ENCODE peak calls at places on chromosomes 2 and 18, in ten cellular contexts. One of them, this sample, is unnamed.
A peak's percentile ranks its signal among the peaks of the same experiment; 100 is the strongest.

GRCh38 chr2:166612214-166612613 is 118.2 kb upstream of the SCN7A start:
- DNase-seq in lower lobe of right lung: no peak
- DNase-seq in transverse colon: no peak
- DNase-seq in left ventricle myocardium inferior: no peak
- DNase-seq in neural progenitor cell: no peak
- DNase-seq in kidney: no peak
- DNase-seq in GM23338: no peak
- DNase-seq in heart left ventricle: no peak
- DNase-seq in mesendoderm: no peak
- DNase-seq in GM23248: no peak
- DNase-seq in this sample: no peak

GRCh38 chr2:25954199-25954752 is 28.0 kb downstream of the KIF3C start:
- DNase-seq in lower lobe of right lung: no peak
- DNase-seq in transverse colon: no peak
- DNase-seq in left ventricle myocardium inferior: no peak
- DNase-seq in neural progenitor cell: peak; percentile 61
- DNase-seq in kidney: peak; percentile 69
- DNase-seq in GM23338: peak; percentile 70
- DNase-seq in heart left ventricle: no peak
- DNase-seq in mesendoderm: peak; percentile 62
- DNase-seq in GM23248: no peak
- DNase-seq in this sample: no peak

GRCh38 chr18:74234326-74235171 is 57.2 kb downstream of the CYB5A start:
- DNase-seq in lower lobe of right lung: no peak
- DNase-seq in transverse colon: peak; percentile 50
- DNase-seq in left ventricle myocardium inferior: no peak
- DNase-seq in neural progenitor cell: no peak
- DNase-seq in kidney: no peak
- DNase-seq in GM23338: no peak
- DNase-seq in heart left ventricle: no peak
- DNase-seq in mesendoderm: no peak
- DNase-seq in GM23248: peak; percentile 82
- DNase-seq in this sample: no peak

GRCh38 chr2:45992021-45992745 is 305.0 kb upstream of the EPAS1 start:
- DNase-seq in lower lobe of right lung: peak; percentile 61
- DNase-seq in transverse colon: peak; percentile 77
- DNase-seq in left ventricle myocardium inferior: no peak
- DNase-seq in neural progenitor cell: no peak
- DNase-seq in kidney: peak; percentile 63
- DNase-seq in GM23338: no peak
- DNase-seq in heart left ventricle: no peak
- DNase-seq in mesendoderm: peak; percentile 33
- DNase-seq in GM23248: peak; percentile 93
- DNase-seq in this sample: no peak

GRCh38 chr2:48624696-48625095 is 7.0 kb downstream of the GTF2A1L start:
- DNase-seq in lower lobe of right lung: no peak
- DNase-seq in transverse colon: no peak
- DNase-seq in left ventricle myocardium inferior: no peak
- DNase-seq in neural progenitor cell: no peak
- DNase-seq in kidney: no peak
- DNase-seq in GM23338: no peak
- DNase-seq in heart left ventricle: no peak
- DNase-seq in mesendoderm: no peak
- DNase-seq in GM23248: no peak
- DNase-seq in this sample: no peak

GRCh38 chr2:65431417-65432226 is 777 bp downstream of the SPRED2 start:
- DNase-seq in lower lobe of right lung: peak; percentile 65
- DNase-seq in transverse colon: peak; percentile 48
- DNase-seq in left ventricle myocardium inferior: peak; percentile 38
- DNase-seq in neural progenitor cell: peak; percentile 72
- DNase-seq in kidney: peak; percentile 87
- DNase-seq in GM23338: peak; percentile 72
- DNase-seq in heart left ventricle: peak; percentile 74
- DNase-seq in mesendoderm: peak; percentile 62
- DNase-seq in GM23248: peak; percentile 77
- DNase-seq in this sample: peak; percentile 9

GRCh38 chr18:3450358-3451107 is 561 bp downstream of the TGIF1 start:
- DNase-seq in lower lobe of right lung: peak; percentile 81
- DNase-seq in transverse colon: peak; percentile 74
- DNase-seq in left ventricle myocardium inferior: peak; percentile 70
- DNase-seq in neural progenitor cell: peak; percentile 40
- DNase-seq in kidney: peak; percentile 93
- DNase-seq in GM23338: no peak
- DNase-seq in heart left ventricle: peak; percentile 86
- DNase-seq in mesendoderm: no peak
- DNase-seq in GM23248: peak; percentile 85
- DNase-seq in this sample: peak; percentile 28

GRCh38 chr2:237627463-237628321 is at the start of gene LRRFIP1:
- DNase-seq in lower lobe of right lung: no peak
- DNase-seq in transverse colon: peak; percentile 20
- DNase-seq in left ventricle myocardium inferior: peak; percentile 57
- DNase-seq in neural progenitor cell: peak; percentile 76
- DNase-seq in kidney: peak; percentile 83
- DNase-seq in GM23338: peak; percentile 62
- DNase-seq in heart left ventricle: no peak
- DNase-seq in mesendoderm: peak; percentile 29
- DNase-seq in GM23248: peak; percentile 63
- DNase-seq in this sample: no peak

GRCh38 chr2:240983996-240984498 is 14.4 kb upstream of the SNED1 start:
- DNase-seq in lower lobe of right lung: peak; percentile 45
- DNase-seq in transverse colon: peak; percentile 7
- DNase-seq in left ventricle myocardium inferior: peak; percentile 10
- DNase-seq in neural progenitor cell: no peak
- DNase-seq in kidney: peak; percentile 66
- DNase-seq in GM23338: no peak
- DNase-seq in heart left ventricle: no peak
- DNase-seq in mesendoderm: no peak
- DNase-seq in GM23248: no peak
- DNase-seq in this sample: peak; percentile 55

GRCh38 chr2:190425221-190425866 is 17.2 kb downstream of the MFSD6 start:
- DNase-seq in lower lobe of right lung: no peak
- DNase-seq in transverse colon: no peak
- DNase-seq in left ventricle myocardium inferior: no peak
- DNase-seq in neural progenitor cell: no peak
- DNase-seq in kidney: no peak
- DNase-seq in GM23338: no peak
- DNase-seq in heart left ventricle: no peak
- DNase-seq in mesendoderm: no peak
- DNase-seq in GM23248: no peak
- DNase-seq in this sample: no peak

GRCh38 chr2:206442854-206443734 is at the start of gene ADAM23:
- DNase-seq in lower lobe of right lung: no peak
- DNase-seq in transverse colon: no peak
- DNase-seq in left ventricle myocardium inferior: peak; percentile 54
- DNase-seq in neural progenitor cell: peak; percentile 92
- DNase-seq in kidney: peak; percentile 67
- DNase-seq in GM23338: peak; percentile 84
- DNase-seq in heart left ventricle: peak; percentile 76
- DNase-seq in mesendoderm: peak; percentile 80
- DNase-seq in GM23248: peak; percentile 84
- DNase-seq in this sample: no peak

GRCh38 chr2:161415041-161415440 is 1.1 kb upstream of the TBR1 start:
- DNase-seq in lower lobe of right lung: no peak
- DNase-seq in transverse colon: no peak
- DNase-seq in left ventricle myocardium inferior: no peak
- DNase-seq in neural progenitor cell: peak; percentile 36
- DNase-seq in kidney: no peak
- DNase-seq in GM23338: peak; percentile 41
- DNase-seq in heart left ventricle: no peak
- DNase-seq in mesendoderm: peak; percentile 55
- DNase-seq in GM23248: peak; percentile 14
- DNase-seq in this sample: no peak

GRCh38 chr2:169928463-169928864 is 101.2 kb downstream of the UBR3 start:
- DNase-seq in lower lobe of right lung: no peak
- DNase-seq in transverse colon: no peak
- DNase-seq in left ventricle myocardium inferior: no peak
- DNase-seq in neural progenitor cell: peak; percentile 58
- DNase-seq in kidney: no peak
- DNase-seq in GM23338: peak; percentile 69
- DNase-seq in heart left ventricle: no peak
- DNase-seq in mesendoderm: peak; percentile 39
- DNase-seq in GM23248: peak; percentile 61
- DNase-seq in this sample: no peak

GRCh38 chr2:153068067-153068466 is 349.6 kb downstream of the ARL6IP6 start:
- DNase-seq in lower lobe of right lung: no peak
- DNase-seq in transverse colon: no peak
- DNase-seq in left ventricle myocardium inferior: no peak
- DNase-seq in neural progenitor cell: peak; percentile 10
- DNase-seq in kidney: no peak
- DNase-seq in GM23338: no peak
- DNase-seq in heart left ventricle: no peak
- DNase-seq in mesendoderm: no peak
- DNase-seq in GM23248: no peak
- DNase-seq in this sample: no peak

GRCh38 chr2:144522741-144523605 is 3.1 kb upstream of the ZEB2 start:
- DNase-seq in lower lobe of right lung: peak; percentile 66
- DNase-seq in transverse colon: no peak
- DNase-seq in left ventricle myocardium inferior: peak; percentile 56
- DNase-seq in neural progenitor cell: peak; percentile 60
- DNase-seq in kidney: peak; percentile 73
- DNase-seq in GM23338: peak; percentile 70
- DNase-seq in heart left ventricle: peak; percentile 73
- DNase-seq in mesendoderm: peak; percentile 84
- DNase-seq in GM23248: peak; percentile 41
- DNase-seq in this sample: no peak

GRCh38 chr2:27765621-27766286 is 5.8 kb upstream of the MRPL33 start:
- DNase-seq in lower lobe of right lung: peak; percentile 86
- DNase-seq in transverse colon: peak; percentile 66
- DNase-seq in left ventricle myocardium inferior: peak; percentile 47
- DNase-seq in neural progenitor cell: no peak
- DNase-seq in kidney: peak; percentile 93
- DNase-seq in GM23338: no peak
- DNase-seq in heart left ventricle: peak; percentile 82
- DNase-seq in mesendoderm: no peak
- DNase-seq in GM23248: peak; percentile 18
- DNase-seq in this sample: peak; percentile 78

GRCh38 chr18:75041586-75041985 is 167.4 kb downstream of the PTGR3 start:
- DNase-seq in lower lobe of right lung: no peak
- DNase-seq in transverse colon: no peak
- DNase-seq in left ventricle myocardium inferior: no peak
- DNase-seq in neural progenitor cell: no peak
- DNase-seq in kidney: no peak
- DNase-seq in GM23338: peak; percentile 52
- DNase-seq in heart left ventricle: no peak
- DNase-seq in mesendoderm: no peak
- DNase-seq in GM23248: peak; percentile 28
- DNase-seq in this sample: no peak

GRCh38 chr2:46117379-46117778 is 179.8 kb upstream of the EPAS1 start:
- DNase-seq in lower lobe of right lung: no peak
- DNase-seq in transverse colon: no peak
- DNase-seq in left ventricle myocardium inferior: no peak
- DNase-seq in neural progenitor cell: no peak
- DNase-seq in kidney: no peak
- DNase-seq in GM23338: no peak
- DNase-seq in heart left ventricle: no peak
- DNase-seq in mesendoderm: no peak
- DNase-seq in GM23248: peak; percentile 84
- DNase-seq in this sample: no peak

GRCh38 chr18:79786781-79787526 is 10.8 kb upstream of the KCNG2 start:
- DNase-seq in lower lobe of right lung: peak; percentile 35
- DNase-seq in transverse colon: no peak
- DNase-seq in left ventricle myocardium inferior: no peak
- DNase-seq in neural progenitor cell: no peak
- DNase-seq in kidney: peak; percentile 53
- DNase-seq in GM23338: no peak
- DNase-seq in heart left ventricle: no peak
- DNase-seq in mesendoderm: no peak
- DNase-seq in GM23248: peak; percentile 59
- DNase-seq in this sample: no peak

GRCh38 chr2:216246741-216247140 is 125.5 kb downstream of the MARCHF4 start:
- DNase-seq in lower lobe of right lung: no peak
- DNase-seq in transverse colon: no peak
- DNase-seq in left ventricle myocardium inferior: no peak
- DNase-seq in neural progenitor cell: no peak
- DNase-seq in kidney: no peak
- DNase-seq in GM23338: no peak
- DNase-seq in heart left ventricle: no peak
- DNase-seq in mesendoderm: no peak
- DNase-seq in GM23248: no peak
- DNase-seq in this sample: no peak

GRCh38 chr18:26336572-26336971 is 110.3 kb downstream of the TAF4B start:
- DNase-seq in lower lobe of right lung: no peak
- DNase-seq in transverse colon: no peak
- DNase-seq in left ventricle myocardium inferior: no peak
- DNase-seq in neural progenitor cell: no peak
- DNase-seq in kidney: no peak
- DNase-seq in GM23338: no peak
- DNase-seq in heart left ventricle: no peak
- DNase-seq in mesendoderm: no peak
- DNase-seq in GM23248: no peak
- DNase-seq in this sample: no peak

GRCh38 chr2:157840568-157841156 is 35.5 kb downstream of the ACVR1 start:
- DNase-seq in lower lobe of right lung: peak; percentile 55
- DNase-seq in transverse colon: no peak
- DNase-seq in left ventricle myocardium inferior: peak; percentile 64
- DNase-seq in neural progenitor cell: no peak
- DNase-seq in kidney: peak; percentile 84
- DNase-seq in GM23338: no peak
- DNase-seq in heart left ventricle: peak; percentile 64
- DNase-seq in mesendoderm: no peak
- DNase-seq in GM23248: no peak
- DNase-seq in this sample: no peak
- H3K4me1 ChIP-seq in lower lobe of right lung: peaks cover 64% of the 10 kb centered on the region
- H3K4me1 ChIP-seq in transverse colon: peaks cover 6% of the 10 kb centered on the region
- H3K4me1 ChIP-seq in left ventricle myocardium inferior: peaks cover 97% of the 10 kb centered on the region
- H3K4me1 ChIP-seq in neural progenitor cell: peaks cover 49% of the 10 kb centered on the region
- H3K4me1 ChIP-seq in kidney: peaks cover 70% of the 10 kb centered on the region
- H3K4me1 ChIP-seq in GM23338: peaks cover 64% of the 10 kb centered on the region
- H3K4me1 ChIP-seq in heart left ventricle: peaks cover 44% of the 10 kb centered on the region
- H3K4me1 ChIP-seq in mesendoderm: peaks cover 32% of the 10 kb centered on the region
- H3K4me1 ChIP-seq in GM23248: peaks cover 40% of the 10 kb centered on the region
- H3K4me1 ChIP-seq in this sample: peaks cover 3% of the 10 kb centered on the region

GRCh38 chr18:48800479-48800876 is 150.3 kb downstream of the SMAD7 start:
- DNase-seq in lower lobe of right lung: peak; percentile 22
- DNase-seq in transverse colon: peak; percentile 4
- DNase-seq in left ventricle myocardium inferior: peak; percentile 5
- DNase-seq in neural progenitor cell: no peak
- DNase-seq in kidney: peak; percentile 46
- DNase-seq in GM23338: no peak
- DNase-seq in heart left ventricle: no peak
- DNase-seq in mesendoderm: no peak
- DNase-seq in GM23248: no peak
- DNase-seq in this sample: no peak
- H3K4me1 ChIP-seq in lower lobe of right lung: peaks cover 4% of the 10 kb centered on the region
- H3K4me1 ChIP-seq in transverse colon: peaks cover 6% of the 10 kb centered on the region
- H3K4me1 ChIP-seq in left ventricle myocardium inferior: peaks cover 64% of the 10 kb centered on the region
- H3K4me1 ChIP-seq in neural progenitor cell: no peaks in the 10 kb centered on the region
- H3K4me1 ChIP-seq in kidney: peaks cover 22% of the 10 kb centered on the region
- H3K4me1 ChIP-seq in GM23338: no peaks in the 10 kb centered on the region
- H3K4me1 ChIP-seq in heart left ventricle: peaks cover 23% of the 10 kb centered on the region
- H3K4me1 ChIP-seq in mesendoderm: peaks cover 13% of the 10 kb centered on the region
- H3K4me1 ChIP-seq in GM23248: peaks cover 14% of the 10 kb centered on the region
- H3K4me1 ChIP-seq in this sample: peaks cover 48% of the 10 kb centered on the region

GRCh38 chr2:44883356-44883755 is 58.1 kb upstream of the SIX3 start:
- DNase-seq in lower lobe of right lung: no peak
- DNase-seq in transverse colon: no peak
- DNase-seq in left ventricle myocardium inferior: no peak
- DNase-seq in neural progenitor cell: no peak
- DNase-seq in kidney: no peak
- DNase-seq in GM23338: no peak
- DNase-seq in heart left ventricle: no peak
- DNase-seq in mesendoderm: no peak
- DNase-seq in GM23248: no peak
- DNase-seq in this sample: no peak
- H3K4me1 ChIP-seq in lower lobe of right lung: no peaks in the 10 kb centered on the region
- H3K4me1 ChIP-seq in transverse colon: no peaks in the 10 kb centered on the region
- H3K4me1 ChIP-seq in left ventricle myocardium inferior: no peaks in the 10 kb centered on the region
- H3K4me1 ChIP-seq in neural progenitor cell: no peaks in the 10 kb centered on the region
- H3K4me1 ChIP-seq in kidney: no peaks in the 10 kb centered on the region
- H3K4me1 ChIP-seq in GM23338: peaks cover 25% of the 10 kb centered on the region
- H3K4me1 ChIP-seq in heart left ventricle: no peaks in the 10 kb centered on the region
- H3K4me1 ChIP-seq in mesendoderm: peaks cover 4% of the 10 kb centered on the region
- H3K4me1 ChIP-seq in GM23248: no peaks in the 10 kb centered on the region
- H3K4me1 ChIP-seq in this sample: no peaks in the 10 kb centered on the region

GRCh38 chr2:239312741-239313246 is 88.0 kb downstream of the HDAC4 start:
- DNase-seq in lower lobe of right lung: peak; percentile 40
- DNase-seq in transverse colon: peak; percentile 18
- DNase-seq in left ventricle myocardium inferior: peak; percentile 43
- DNase-seq in neural progenitor cell: no peak
- DNase-seq in kidney: peak; percentile 68
- DNase-seq in GM23338: no peak
- DNase-seq in heart left ventricle: no peak
- DNase-seq in mesendoderm: no peak
- DNase-seq in GM23248: peak; percentile 53
- DNase-seq in this sample: no peak
- H3K4me1 ChIP-seq in lower lobe of right lung: peaks cover 63% of the 10 kb centered on the region
- H3K4me1 ChIP-seq in transverse colon: peaks cover 36% of the 10 kb centered on the region
- H3K4me1 ChIP-seq in left ventricle myocardium inferior: peaks cover 89% of the 10 kb centered on the region
- H3K4me1 ChIP-seq in neural progenitor cell: peaks cover 16% of the 10 kb centered on the region
- H3K4me1 ChIP-seq in kidney: peaks cover 5% of the 10 kb centered on the region
- H3K4me1 ChIP-seq in GM23338: no peaks in the 10 kb centered on the region
- H3K4me1 ChIP-seq in heart left ventricle: peaks cover 19% of the 10 kb centered on the region
- H3K4me1 ChIP-seq in mesendoderm: peaks cover 2% of the 10 kb centered on the region
- H3K4me1 ChIP-seq in GM23248: peaks cover 33% of the 10 kb centered on the region
- H3K4me1 ChIP-seq in this sample: no peaks in the 10 kb centered on the region

This sample was measured in ascending aorta.